ENCODE peak calls at places on chromosome 9, in five cellular contexts. O is breast epithelium, S is IMR-90, I is HCT116, C is cardiac muscle cell. V is an unnamed sample. For H3K9me3, the result is how much of the 10 kb centered on the place peaks cover.

GRCh38 chr9:94014066-94014654 is 59.0 kb upstream of the BARX1 start:
- DNase-seq in S (peak), C (peak), O (no peak), I (no peak), V (no peak)

GRCh38 chr9:114373960-114374730 is 13.6 kb downstream of the AKNA start:
- DNase-seq in O (no peak), I (no peak), S (no peak), C (no peak), V (no peak)

GRCh38 chr9:18982246-18982589 is 50.8 kb downstream of the SAXO1 start:
- DNase-seq in S (no peak), I (no peak), O (peak), C (no peak), V (no peak)

GRCh38 chr9:79196606-79197005 is 375.2 kb upstream of the TLE4 start:
- DNase-seq in C (peak), O (no peak), S (peak), I (no peak), V (no peak)

GRCh38 chr9:115739096-115739875 is 414.3 kb upstream of the PAPPA start:
- DNase-seq in S (no peak), C (peak), I (no peak), O (no peak), V (no peak)

GRCh38 chr9:98185611-98186171 is 6.7 kb downstream of the CORO2A start:
- DNase-seq in O (no peak), I (no peak), S (no peak), C (peak), V (no peak)

GRCh38 chr9:84567776-84568175 is 101.8 kb upstream of the NTRK2 start:
- DNase-seq in O (no peak), S (no peak), C (no peak), I (no peak), V (no peak)

GRCh38 chr9:93697352-93698139 is 121.2 kb downstream of the PHF2 start:
- DNase-seq in C (no peak), O (no peak), I (no peak), S (no peak), V (no peak)

GRCh38 chr9:92404437-92404836 is at the start of gene OGN:
- DNase-seq in S (peak), C (peak), I (no peak), O (no peak), V (no peak)

GRCh38 chr9:113493080-113493615 is 29.6 kb downstream of the RGS3 start:
- DNase-seq in I (no peak), O (no peak), C (no peak), S (no peak), V (no peak)

GRCh38 chr9:123348317-123348992 is 7.5 kb upstream of the CRB2 start:
- DNase-seq in S (no peak), C (no peak), O (no peak), I (no peak), V (no peak)

GRCh38 chr9:113738898-113739604 is 137.1 kb upstream of the ZNF618 start:
- DNase-seq in C (peak), I (no peak), O (no peak), S (no peak), V (no peak)

GRCh38 chr9:31776471-31776870 is 608.0 kb upstream of the ACO1 start:
- DNase-seq in O (no peak), I (no peak), C (no peak), S (no peak), V (no peak)

GRCh38 chr9:71518045-71518888 is 250.0 kb downstream of the CEMIP2 start:
- DNase-seq in C (peak), S (no peak), O (no peak), I (no peak), V (no peak)

GRCh38 chr9:88476491-88477271 is 58.3 kb upstream of the NXNL2 start:
- DNase-seq in C (no peak), O (no peak), I (no peak), S (peak), V (no peak)

GRCh38 chr9:120892748-120893584 is 16.0 kb upstream of the PHF19 start:
- DNase-seq in O (no peak), I (no peak), S (peak), C (peak), V (no peak)

GRCh38 chr9:134597957-134598883 is 43.4 kb upstream of the COL5A1 start:
- DNase-seq in S (no peak), O (peak), I (no peak), C (no peak), V (no peak)

GRCh38 chr9:123338710-123339665 is 17.0 kb upstream of the CRB2 start:
- DNase-seq in S (no peak), C (peak), O (no peak), I (no peak), V (no peak)

GRCh38 chr9:92098638-92099037 is 16.6 kb downstream of the SPTLC1 start:
- DNase-seq in C (no peak), O (no peak), I (no peak), S (no peak), V (no peak)

GRCh38 chr9:130927995-130928900 is 10.8 kb downstream of the FIBCD1 start:
- DNase-seq in S (peak), C (peak), O (no peak), I (peak), V (peak)

GRCh38 chr9:126312584-126313551 is 13.8 kb upstream of the MVB12B start:
- DNase-seq in I (no peak), C (no peak), S (no peak), O (no peak), V (no peak)

GRCh38 chr9:88319936-88320747 is 68.1 kb upstream of the SPIN1 start:
- DNase-seq in I (no peak), O (no peak), C (no peak), S (peak), V (no peak)

GRCh38 chr9:102362463-102363138 is 624.2 kb upstream of the GRIN3A start:
- DNase-seq in I (no peak), C (no peak), O (no peak), S (no peak), V (no peak)

GRCh38 chr9:102355982-102356381 is 617.5 kb upstream of the GRIN3A start:
- DNase-seq in C (no peak), O (no peak), I (no peak), S (no peak), V (no peak)

GRCh38 chr9:102360846-102361245 is 622.4 kb upstream of the GRIN3A start:
- DNase-seq in I (no peak), C (no peak), S (no peak), O (no peak), V (no peak)
- H3K9me3 ChIP-seq in I (under half), C (under half), S (under half), O (under half), V (under half)

GRCh38 chr9:36141288-36141687 is 4.8 kb downstream of the GLIPR2 start:
- DNase-seq in S (peak), I (no peak), O (peak), C (peak), V (no peak)
- TF ChIP-seq CTCF in S (peak), I (peak), O (no peak), C (peak), V (no peak)

GRCh38 chr9:77807846-77808749 is 160.0 kb upstream of the GNA14 start:
- DNase-seq in S (no peak), C (no peak), O (no peak), I (no peak), V (no peak)
- H3K27ac ChIP-seq in S (peak), C (no peak), O (peak), I (no peak), V (peak)

GRCh38 chr9:136115206-136115605 is 3.5 kb downstream of the TMEM250 start:
- DNase-seq in C (no peak), S (no peak), I (no peak), O (no peak), V (no peak)

GRCh38 chr9:136115641-136116359 is 2.9 kb downstream of the TMEM250 start:
- DNase-seq in C (no peak), S (no peak), O (no peak), I (no peak), V (no peak)

GRCh38 chr9:136117291-136118060 is 1.2 kb downstream of the TMEM250 start:
- DNase-seq in I (no peak), S (no peak), C (peak), O (no peak), V (no peak)

GRCh38 chr9:136118061-136118366 is 661 bp downstream of the TMEM250 start:
- DNase-seq in O (no peak), I (no peak), S (no peak), C (no peak), V (peak)

GRCh38 chr9:136116360-136117098 is 2.1 kb downstream of the TMEM250 start:
- DNase-seq in S (no peak), O (no peak), I (no peak), C (no peak), V (no peak)
- H3K9me3 ChIP-seq in S (under half), O (under half), I (under half), C (under half), V (under half)